ENCODE peak calls at places on chromosome 10, in nine cellular contexts. L, H, J, W, Q, M, D, O and X are unnamed samples.

GRCh38 chr10:85916999-85917573 is 449.5 kb downstream of the GRID1 start:
- DNase-seq in J (no peak), W (no peak), D (no peak), O (no peak), M (no peak), H (no peak), L (no peak), Q (no peak), X (no peak)

GRCh38 chr10:120949511-120950102 is 98.4 kb downstream of the WDR11 start:
- DNase-seq in W (no peak), D (no peak), H (no peak), M (no peak), L (no peak), J (no peak), Q (no peak), O (no peak), X (no peak)

GRCh38 chr10:122854648-122855047 is 9.0 kb upstream of the CUZD1 start:
- DNase-seq in Q (no peak), H (no peak), D (peak; percentile 73), M (no peak), J (no peak), O (peak; percentile 92), W (no peak), L (no peak), X (no peak)

GRCh38 chr10:26815500-26815899 is 45.3 kb downstream of the ABI1 start:
- DNase-seq in O (no peak), J (no peak), W (no peak), Q (no peak), L (no peak), D (no peak), H (no peak), M (no peak), X (no peak)

GRCh38 chr10:24242562-24242961 is 33.6 kb downstream of the KIAA1217 start:
- DNase-seq in H (no peak), O (no peak), Q (no peak), M (no peak), D (no peak), W (no peak), J (no peak), L (no peak), X (no peak)

GRCh38 chr10:97494863-97495506 is 3.2 kb downstream of the MMS19 start:
- DNase-seq in Q (no peak), J (peak; percentile 52), O (peak; percentile 49), W (no peak), M (no peak), L (no peak), H (peak; percentile 40), D (peak; percentile 55), X (no peak)

GRCh38 chr10:73889014-73889413 is 14.7 kb upstream of the CAMK2G start:
- DNase-seq in J (no peak), Q (peak; percentile 57), M (no peak), L (peak; percentile 83), H (peak; percentile 45), D (peak; percentile 72), O (peak; percentile 78), W (no peak), X (peak; percentile 41)

GRCh38 chr10:84681781-84682180 is 353.4 kb downstream of the CCSER2 start:
- DNase-seq in D (no peak), L (no peak), O (no peak), W (no peak), M (no peak), J (no peak), Q (no peak), H (no peak), X (no peak)

GRCh38 chr10:66656499-66656898 is 269.3 kb upstream of the LRRTM3 start:
- DNase-seq in O (no peak), L (no peak), J (no peak), H (no peak), M (no peak), W (no peak), D (no peak), Q (no peak), X (no peak)

GRCh38 chr10:75062191-75062849 is 49.1 kb upstream of the SAMD8 start:
- DNase-seq in H (no peak), W (no peak), O (peak; percentile 11), L (no peak), D (peak; percentile 76), Q (no peak), J (no peak), M (no peak), X (peak; percentile 75)

GRCh38 chr10:13414855-13415254 is 66.8 kb upstream of the SEPHS1 start:
- DNase-seq in O (no peak), L (no peak), W (peak; percentile 56), J (no peak), H (peak; percentile 59), D (peak; percentile 12), Q (peak; percentile 57), M (no peak), X (no peak)

DNA sequence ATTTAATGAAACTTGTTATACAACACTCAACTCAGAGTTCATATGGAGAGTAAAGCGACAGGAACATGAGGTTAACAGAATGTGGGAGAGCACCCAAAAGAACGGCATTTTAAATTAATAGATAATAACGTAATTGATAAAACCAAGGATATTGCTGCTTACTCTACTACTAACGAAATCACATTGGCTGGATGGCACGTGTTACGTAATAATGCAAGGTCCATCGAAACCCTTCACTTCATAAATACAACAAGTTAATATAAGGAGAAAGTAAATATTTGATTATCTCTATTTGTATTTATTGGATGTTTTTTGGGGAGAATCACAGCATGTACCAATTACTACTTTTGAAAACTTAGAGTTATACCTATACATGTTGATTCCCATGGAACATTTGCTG is 1.5 kb downstream of the PRKG1 start:
- DNase-seq in M (no peak), Q (no peak), J (no peak), W (no peak), H (no peak), L (no peak), O (no peak), D (peak; percentile 24), X (no peak)
- H3K4me3 ChIP-seq in M (peak overlapping the region; percentile 79), Q (peak overlapping the region; percentile 63), J (no peak overlapping the region), W (no peak overlapping the region), H (no peak overlapping the region), L (peak overlapping the region; percentile 66), O (no peak overlapping the region), D (peak overlapping the region; percentile 76), X (no peak overlapping the region)

GRCh38 chr10:127196955-127197432 is 603 bp upstream of the INSYN2A start:
- DNase-seq in M (no peak), O (no peak), H (no peak), D (peak; percentile 5), J (no peak), W (no peak), L (no peak), Q (no peak), X (no peak)
- TF ChIP-seq CTCF in M (no peak), O (no peak), H (no peak), D (no peak), J (no peak), W (no peak), L (no peak), Q (no peak), X (no peak)

GRCh38 chr10:10873915-10874314 is 143.8 kb upstream of the CELF2 start:
- DNase-seq in D (no peak), L (no peak), J (no peak), H (no peak), Q (no peak), O (no peak), W (no peak), M (no peak), X (no peak)

GRCh38 chr10:10872035-10872673 is 145.5 kb upstream of the CELF2 start:
- DNase-seq in L (no peak), J (no peak), W (no peak), Q (no peak), O (peak; percentile 96), H (peak; percentile 22), M (peak; percentile 47), D (peak; percentile 80), X (peak; percentile 86)

GRCh38 chr10:10873289-10873688 is 144.4 kb upstream of the CELF2 start:
- DNase-seq in D (no peak), H (no peak), W (no peak), J (no peak), O (no peak), M (no peak), Q (no peak), L (no peak), X (no peak)

GRCh38 chr10:10871312-10871711 is 146.4 kb upstream of the CELF2 start:
- DNase-seq in H (no peak), W (no peak), Q (no peak), L (no peak), D (no peak), O (no peak), J (no peak), M (no peak), X (no peak)

GRCh38 chr10:10872706-10873276 is 144.9 kb upstream of the CELF2 start:
- DNase-seq in Q (no peak), L (no peak), H (no peak), J (no peak), W (no peak), D (peak; percentile 71), O (peak; percentile 19), M (no peak), X (peak; percentile 24)
- H3K4me3 ChIP-seq in Q (no peak overlapping the region), L (no peak overlapping the region), H (no peak overlapping the region), J (no peak overlapping the region), W (no peak overlapping the region), D (no peak overlapping the region), O (no peak overlapping the region), M (no peak overlapping the region), X (no peak overlapping the region)

GRCh38 chr10:106355450-106355849 is 809.1 kb downstream of the SORCS1 start:
- DNase-seq in J (no peak), L (no peak), D (no peak), H (no peak), M (no peak), Q (no peak), O (no peak), W (no peak), X (no peak)
- TF ChIP-seq CTCF in J (peak; percentile 70), L (no peak), D (peak; percentile 25), H (peak; percentile 37), M (no peak), Q (no peak), O (no peak), W (no peak), X (no peak)

DNA sequence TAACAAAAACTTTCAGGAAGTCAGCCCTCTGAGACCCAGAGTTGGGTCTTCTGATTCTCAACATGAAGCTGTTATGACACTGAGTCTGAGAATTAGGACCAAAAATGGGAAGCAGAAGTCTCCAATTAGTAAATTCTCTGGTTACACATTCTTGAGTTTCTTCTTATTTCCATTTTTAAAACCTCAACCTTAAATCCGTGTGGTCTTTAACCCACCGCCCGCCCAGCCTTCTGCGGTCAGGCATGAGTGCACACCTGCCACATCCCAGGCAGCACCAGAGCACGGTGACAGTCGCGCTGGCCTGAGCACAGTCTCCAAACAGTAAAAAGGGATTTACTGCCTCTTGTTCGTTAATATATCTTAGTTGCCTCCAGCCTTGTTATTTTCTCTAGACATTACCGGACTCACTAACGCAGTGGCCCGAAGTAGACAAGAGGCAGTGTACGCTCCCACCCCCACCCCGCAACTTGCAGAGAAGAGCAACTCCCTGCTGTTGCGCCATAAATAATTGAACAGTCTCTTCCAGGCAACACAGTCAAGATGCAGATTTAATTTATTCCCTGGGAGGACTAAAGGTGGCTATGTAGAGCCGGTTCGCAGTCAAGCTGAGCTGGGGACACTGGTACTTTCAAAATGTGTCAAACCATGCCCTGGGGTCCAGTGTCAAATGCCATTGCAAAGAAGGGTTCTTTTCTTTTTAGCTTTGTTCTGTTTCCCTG is 147.0 kb upstream of the CELF2 start:
- DNase-seq in O (no peak), Q (no peak), J (no peak), L (no peak), D (no peak), M (peak; percentile 68), H (no peak), W (no peak), X (no peak)
- H3K4me3 ChIP-seq in O (no peak overlapping the region), Q (no peak overlapping the region), J (no peak overlapping the region), L (no peak overlapping the region), D (no peak overlapping the region), M (no peak overlapping the region), H (no peak overlapping the region), W (no peak overlapping the region), X (no peak overlapping the region)